ENCODE peak calls at places on chromosome 12, in seven cellular contexts. Q is stomach, W is right lobe of liver, M is testis, H is thoracic aorta, N is neural progenitor cell, E is psoas muscle. C is an unnamed sample. For H3K4me1, the result is how much of the 10 kb centered on the place peaks cover.

GRCh38 chr12:63918788-63919300 is 74.3 kb downstream of the SRGAP1 start:
- DNase-seq in H (no peak), Q (no peak), E (no peak), W (no peak), M (no peak), N (no peak), C (no peak)

GRCh38 chr12:11622774-11623375 is 26.6 kb upstream of the ETV6 start:
- DNase-seq in M (no peak), H (no peak), Q (no peak), E (no peak), W (no peak), N (no peak), C (no peak)

GRCh38 chr12:81573228-81573627 is 185.9 kb downstream of the PPFIA2 start:
- DNase-seq in E (no peak), N (no peak), H (no peak), M (no peak), Q (no peak), W (no peak), C (no peak)

GRCh38 chr12:29921307-29921706 is 137.6 kb upstream of the TMTC1 start:
- DNase-seq in W (no peak), E (no peak), Q (no peak), M (no peak), N (no peak), H (no peak), C (no peak)

GRCh38 chr12:65925626-65926025 is 101.3 kb downstream of the HMGA2 start:
- DNase-seq in H (no peak), M (peak), N (no peak), W (no peak), E (no peak), Q (no peak), C (no peak)

GRCh38 chr12:49228653-49229052 is 36.2 kb upstream of the TUBA1C start:
- DNase-seq in Q (no peak), N (no peak), M (no peak), W (no peak), H (no peak), E (no peak), C (no peak)

GRCh38 chr12:42691991-42692557 is 102.5 kb upstream of the PRICKLE1 start:
- DNase-seq in Q (no peak), W (no peak), M (peak), N (no peak), E (no peak), H (no peak), C (no peak)

GRCh38 chr12:102232446-102232845 is 34.8 kb upstream of the PMCH start:
- DNase-seq in H (no peak), W (no peak), N (no peak), E (no peak), M (no peak), Q (no peak), C (no peak)

GRCh38 chr12:131176266-131176665 is 222.6 kb downstream of the ADGRD1 start:
- DNase-seq in M (no peak), N (no peak), E (no peak), H (no peak), Q (no peak), W (no peak), C (no peak)

GRCh38 chr12:90899456-90900182 is 55.4 kb downstream of the CCER1 start:
- DNase-seq in E (no peak), N (no peak), Q (no peak), H (no peak), M (no peak), W (no peak), C (no peak)

GRCh38 chr12:34400423-34400881 is 378.2 kb downstream of the ALG10 start:
- DNase-seq in M (peak), W (peak), Q (peak), N (no peak), H (no peak), E (peak), C (no peak)

GRCh38 chr12:6471992-6472366 is 1.5 kb upstream of the VAMP1 start:
- DNase-seq in N (no peak), W (no peak), E (no peak), Q (no peak), H (no peak), M (no peak), C (no peak)

GRCh38 chr12:48156648-48157015 is 683 bp downstream of the ASB8 start:
- DNase-seq in Q (no peak), W (no peak), H (no peak), N (no peak), E (peak), M (no peak), C (no peak)

GRCh38 chr12:116583284-116583683 is 24.1 kb downstream of the MAP1LC3B2 start:
- DNase-seq in H (no peak), N (no peak), Q (no peak), E (no peak), W (no peak), M (no peak), C (no peak)

GRCh38 chr12:69415471-69416275 is 54.5 kb upstream of the FRS2 start:
- DNase-seq in H (no peak), Q (peak), E (peak), W (no peak), M (peak), N (peak), C (peak)

GRCh38 chr12:105741786-105742566 is 396.8 kb downstream of the NUAK1 start:
- DNase-seq in N (no peak), H (peak), Q (no peak), M (no peak), W (no peak), E (no peak), C (no peak)

GRCh38 chr12:30847259-30847658 is 79.3 kb upstream of the TSPAN11 start:
- DNase-seq in W (no peak), N (peak), Q (no peak), E (no peak), M (no peak), H (no peak), C (no peak)

GRCh38 chr12:21827135-21827534 is 52.6 kb upstream of the KCNJ8 start:
- DNase-seq in Q (no peak), N (no peak), H (no peak), E (no peak), M (no peak), W (no peak), C (no peak)

GRCh38 chr12:52019123-52019770 is 12.5 kb downstream of the TAMALIN start:
- DNase-seq in M (no peak), W (no peak), Q (no peak), E (no peak), H (no peak), N (no peak), C (peak)

GRCh38 chr12:26121841-26122680 is 2.8 kb downstream of the BHLHE41 start:
- DNase-seq in H (no peak), W (no peak), Q (no peak), N (peak), M (no peak), E (peak), C (peak)

GRCh38 chr12:104456950-104457745 is 400 bp downstream of the CHST11 start:
- DNase-seq in Q (peak), N (peak), W (peak), E (peak), H (peak), M (peak), C (peak)

GRCh38 chr12:124715121-124715990 is 147.9 kb upstream of the NCOR2 start:
- DNase-seq in W (no peak), E (peak), Q (peak), H (no peak), N (no peak), M (no peak), C (no peak)

GRCh38 chr12:131950182-131950913 is 606 bp downstream of the EP400 start:
- DNase-seq in Q (peak), E (peak), W (peak), N (peak), M (peak), H (no peak), C (no peak)

GRCh38 chr12:5456906-5457305 is 25.0 kb downstream of the NTF3 start:
- DNase-seq in E (no peak), W (no peak), H (no peak), M (no peak), N (no peak), Q (no peak), C (no peak)

GRCh38 chr12:91091916-91092715 is 19.2 kb downstream of the LUM start:
- DNase-seq in Q (no peak), M (no peak), N (no peak), W (no peak), E (no peak), H (no peak), C (no peak)

GRCh38 chr12:31474751-31475150 is 116.2 kb downstream of the DENND5B start:
- DNase-seq in W (no peak), H (no peak), M (no peak), Q (no peak), N (no peak), E (no peak), C (no peak)

GRCh38 chr12:7444076-7444475 is at the start of gene CD163L1:
- DNase-seq in M (no peak), W (no peak), N (no peak), E (no peak), H (no peak), Q (no peak), C (no peak)

DNA sequence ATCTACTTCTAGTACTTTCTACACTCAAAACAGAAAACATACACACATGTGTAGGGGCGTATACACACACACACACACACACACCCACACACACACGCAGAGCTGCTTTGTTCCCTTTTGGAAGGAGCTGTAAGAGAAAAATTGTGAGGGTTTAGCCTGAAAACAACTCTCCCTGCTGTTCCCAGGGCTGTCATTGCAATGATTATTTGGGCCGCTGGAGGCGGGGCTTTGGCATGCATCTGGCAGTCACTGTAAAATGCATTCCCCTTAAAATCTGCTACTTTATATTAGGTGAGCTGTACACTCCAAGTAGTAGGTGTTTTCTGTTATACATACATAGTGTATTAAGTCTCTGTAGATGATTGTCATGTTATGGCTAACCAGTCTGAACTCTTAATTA is 29.1 kb upstream of the SLC38A2 start:
- DNase-seq in E (no peak), Q (no peak), W (no peak), H (no peak), M (peak), N (no peak), C (peak)
- TF ChIP-seq CTCF in E (no peak), Q (no peak), W (no peak), H (peak), M (no peak), N (no peak), C (no peak)

GRCh38 chr12:85036241-85036707 is at the start of the genes LRRIQ1 and TSPAN19:
- DNase-seq in Q (peak), W (peak), N (peak), H (no peak), M (peak), E (peak), C (peak)

GRCh38 chr12:85041395-85041794 is 5.2 kb downstream of the LRRIQ1 start:
- DNase-seq in M (no peak), N (no peak), W (no peak), Q (no peak), H (no peak), E (no peak), C (no peak)

GRCh38 chr12:85036736-85037135 is 585 bp downstream of the LRRIQ1 start:
- DNase-seq in N (no peak), E (no peak), W (no peak), M (no peak), H (no peak), Q (no peak), C (no peak)
- H3K27ac ChIP-seq in N (peak), E (no peak), W (no peak), M (no peak), H (no peak), Q (no peak), C (no peak)

GRCh38 chr12:122014781-122015180 is 6.9 kb upstream of the BCL7A start:
- DNase-seq in Q (no peak), E (no peak), W (no peak), M (no peak), N (no peak), H (no peak), C (no peak)
- H3K4me1 ChIP-seq in Q (under half), E (under half), W (under half), M (under half), N (under half), H (under half), C (under half)

DNA sequence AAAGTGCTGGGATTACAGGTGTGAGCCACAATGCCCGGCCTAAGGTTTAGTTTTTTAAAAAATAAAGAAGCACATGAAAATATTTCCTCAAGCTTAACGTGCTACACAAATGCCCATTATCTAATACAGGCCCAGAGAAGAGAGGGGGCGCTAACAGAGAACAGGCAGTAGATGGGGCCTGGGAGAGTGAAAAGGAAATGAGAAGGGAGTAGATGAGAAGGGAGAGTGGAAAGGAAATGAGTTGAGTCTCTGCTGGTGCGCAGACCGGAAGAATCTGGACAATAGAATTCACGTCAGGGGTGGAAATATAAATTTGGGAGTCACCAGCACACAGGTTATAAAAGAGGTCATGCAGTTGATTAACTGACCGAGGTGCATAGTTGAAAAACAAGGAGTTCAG is 10.7 kb downstream of the PXN start:
- DNase-seq in M (no peak), H (no peak), E (no peak), N (no peak), Q (no peak), W (no peak), C (no peak)
- TF ChIP-seq CTCF in M (no peak), H (no peak), E (no peak), N (peak), Q (no peak), W (peak), C (no peak)

DNA sequence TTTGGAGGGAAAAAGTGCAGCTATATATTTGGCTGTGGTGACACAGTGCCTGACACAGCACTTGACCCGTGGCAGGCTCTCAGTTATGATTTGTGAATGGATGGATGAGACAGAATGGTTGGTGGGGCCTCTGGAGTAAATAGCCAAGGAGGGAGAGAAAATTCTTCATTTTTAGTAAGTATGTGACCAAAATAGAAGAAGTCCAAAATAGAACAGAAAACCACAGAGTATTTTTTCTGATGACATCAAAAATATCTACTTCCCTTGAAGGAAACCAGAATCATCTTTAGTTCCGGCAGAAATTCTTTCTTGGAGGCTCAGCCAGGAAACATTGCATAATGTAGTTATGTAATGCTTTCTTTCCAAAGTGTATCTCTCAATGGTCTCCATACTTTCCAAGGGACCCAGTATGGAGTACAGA is 81.9 kb upstream of the WSCD2 start:
- DNase-seq in E (no peak), H (no peak), M (no peak), Q (no peak), N (no peak), W (no peak), C (no peak)
- H3K27ac ChIP-seq in E (peak), H (peak), M (no peak), Q (peak), N (no peak), W (peak), C (no peak)

DNA sequence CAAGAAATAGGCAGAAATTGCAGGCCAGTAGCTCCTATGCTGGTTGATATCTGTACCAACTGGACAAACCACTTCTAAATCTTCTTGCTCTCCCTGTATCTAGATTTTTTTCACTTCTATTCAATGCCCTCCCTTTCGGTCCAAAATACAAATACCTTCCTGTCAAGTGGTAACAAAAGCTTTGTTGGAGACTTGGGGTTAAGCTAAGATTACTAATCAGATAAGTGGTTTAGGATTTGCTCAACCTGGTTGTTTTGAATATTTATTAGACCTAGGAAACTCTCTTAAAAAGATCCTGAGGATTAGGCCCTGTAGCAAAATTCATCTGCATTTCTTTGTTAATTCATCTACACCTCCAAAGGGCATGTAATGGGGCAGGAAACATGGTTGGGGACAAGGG is 410.1 kb downstream of the NAV3 start:
- DNase-seq in H (no peak), Q (no peak), M (no peak), E (no peak), N (peak), W (no peak), C (no peak)
- H3K4me1 ChIP-seq in H (under half), Q (under half), M (under half), E (under half), N (under half), W (under half), C (under half)

GRCh38 chr12:976644-977043 is 14.4 kb upstream of the ERC1 start:
- DNase-seq in E (no peak), M (no peak), N (no peak), W (no peak), Q (no peak), H (no peak), C (no peak)

GRCh38 chr12:974281-974862 is 16.7 kb upstream of the ERC1 start:
- DNase-seq in W (no peak), M (no peak), H (no peak), E (no peak), Q (no peak), N (peak), C (no peak)

GRCh38 chr12:979355-979754 is 11.7 kb upstream of the ERC1 start:
- DNase-seq in W (no peak), N (no peak), E (no peak), M (no peak), H (no peak), Q (no peak), C (no peak)

GRCh38 chr12:981176-981828 is 9.7 kb upstream of the ERC1 start:
- DNase-seq in W (no peak), E (no peak), H (no peak), Q (no peak), M (no peak), N (no peak), C (no peak)

DNA sequence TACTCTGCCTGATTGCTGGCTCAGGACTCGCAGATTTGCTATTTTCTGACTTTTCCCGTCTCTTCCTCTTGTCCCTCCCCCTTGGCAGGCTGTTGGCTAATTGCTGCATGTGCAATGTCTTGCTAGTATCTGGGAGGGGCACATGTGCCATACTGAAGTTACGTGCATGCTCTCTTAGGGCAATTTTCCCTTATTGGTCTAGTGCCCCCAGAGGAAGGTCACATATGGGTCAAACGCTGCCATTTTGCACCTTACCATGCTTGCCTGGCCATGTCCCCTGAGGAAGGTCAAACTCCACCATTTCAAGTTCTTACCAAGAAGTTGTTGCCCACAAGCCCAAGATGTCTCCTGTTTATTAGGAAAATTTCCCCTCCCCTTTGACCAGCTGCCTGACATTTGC is 13.9 kb upstream of the ERC1 start:
- DNase-seq in W (no peak), E (no peak), M (no peak), H (no peak), Q (no peak), N (no peak), C (no peak)
- TF ChIP-seq CTCF in W (no peak), E (no peak), M (no peak), H (no peak), Q (no peak), N (no peak), C (no peak)